ENCODE peak calls at places on chromosomes 2 and 18, in seven cellular contexts. A is WTC11; X is CD4-positive, alpha-beta T cell; T is activated T-cell treated with anti-CD3 and anti-CD28 coated beads for 1 hour; V is SK-N-DZ; U is cardiac muscle cell; M is astrocyte. L is an unnamed sample.

GRCh38 chr2:172822585-172822984 is 86.9 kb downstream of the RAPGEF4 start:
- DNase-seq in V (no peak), X (no peak), T (no peak), A (no peak), M (no peak), U (no peak), L (no peak)

GRCh38 chr2:201182650-201183372 is at the start of gene CASP10:
- DNase-seq in U (peak), A (no peak), V (no peak), M (peak), X (no peak), T (no peak), L (peak)

GRCh38 chr2:147171961-147172360 is 672.9 kb upstream of the ACVR2A start:
- DNase-seq in A (no peak), M (peak), X (no peak), T (no peak), U (peak), V (no peak), L (no peak)

GRCh38 chr2:69073928-69074575 is 61.1 kb downstream of the ANTXR1 start:
- DNase-seq in X (no peak), A (no peak), T (no peak), V (no peak), M (peak), U (no peak), L (no peak)

GRCh38 chr2:215749092-215749957 is 264.0 kb downstream of the MREG start:
- DNase-seq in M (peak), X (no peak), A (no peak), T (no peak), U (peak), V (no peak), L (no peak)

GRCh38 chr2:145230546-145230945 is 710.6 kb upstream of the ZEB2 start:
- DNase-seq in U (no peak), T (no peak), A (no peak), V (no peak), X (no peak), M (peak), L (no peak)

GRCh38 chr2:212360068-212360460 is 178.5 kb downstream of the ERBB4 start:
- DNase-seq in A (no peak), M (no peak), X (no peak), V (no peak), U (no peak), T (no peak), L (no peak)

GRCh38 chr2:18045230-18045629 is 166.8 kb downstream of the KCNS3 start:
- DNase-seq in X (no peak), A (no peak), V (no peak), U (peak), M (no peak), T (no peak), L (no peak)

GRCh38 chr2:147231607-147232006 is 613.2 kb upstream of the ACVR2A start:
- DNase-seq in M (no peak), A (no peak), T (no peak), U (no peak), X (no peak), V (no peak), L (no peak)

GRCh38 chr2:109699646-109700045 is 85.5 kb downstream of the SOWAHC start:
- DNase-seq in A (no peak), U (peak), T (no peak), X (no peak), M (peak), V (no peak), L (no peak)

GRCh38 chr2:101442042-101442666 is 32.8 kb downstream of the RFX8 start:
- DNase-seq in U (peak), A (no peak), M (peak), T (no peak), X (no peak), V (no peak), L (no peak)

GRCh38 chr2:42101641-42102605 is 54.1 kb downstream of the PKDCC start:
- DNase-seq in U (peak), M (peak), V (no peak), A (peak), X (peak), T (peak), L (no peak)

GRCh38 chr18:32093106-32093511 is 1.4 kb downstream of the RNF138 start:
- DNase-seq in M (peak), U (peak), X (peak), A (peak), T (no peak), V (peak), L (no peak)

GRCh38 chr2:133780099-133780996 is 212.1 kb upstream of the NCKAP5 start:
- DNase-seq in U (peak), V (peak), M (peak), A (peak), X (no peak), T (no peak), L (peak)

GRCh38 chr2:85253890-85254289 is 73.9 kb downstream of the TGOLN2 start:
- DNase-seq in A (no peak), T (no peak), M (no peak), V (no peak), U (no peak), X (no peak), L (no peak)

GRCh38 chr2:19868705-19869550 is 32.9 kb downstream of the TTC32 start:
- DNase-seq in U (peak), V (no peak), X (peak), T (peak), A (peak), M (no peak), L (no peak)

GRCh38 chr18:3246636-3247242 is 862 bp upstream of the MYL12A start:
- DNase-seq in M (no peak), V (no peak), X (no peak), T (no peak), U (peak), A (no peak), L (peak)

GRCh38 chr2:37287966-37288365 is 36.7 kb downstream of the PRKD3 start:
- DNase-seq in M (no peak), U (no peak), V (no peak), A (no peak), T (no peak), X (no peak), L (no peak)

GRCh38 chr2:227491391-227491790 is 19.4 kb downstream of the AGFG1 start:
- DNase-seq in X (no peak), U (peak), A (no peak), V (no peak), T (no peak), M (no peak), L (no peak)

GRCh38 chr2:50691518-50691917 is 340.4 kb downstream of the NRXN1 start:
- DNase-seq in A (no peak), U (no peak), M (peak), T (no peak), V (no peak), X (no peak), L (no peak)

GRCh38 chr18:6679201-6679600 is 50.3 kb upstream of the ARHGAP28 start:
- DNase-seq in A (no peak), T (no peak), U (no peak), V (no peak), X (no peak), M (no peak), L (no peak)

GRCh38 chr2:171883275-171883893 is 10.7 kb downstream of the SLC25A12 start:
- DNase-seq in M (no peak), T (no peak), U (no peak), X (no peak), V (no peak), A (no peak), L (no peak)

GRCh38 chr2:158692372-158693103 is 102.6 kb upstream of the DAPL1 start:
- DNase-seq in U (no peak), A (no peak), M (no peak), V (no peak), X (no peak), T (no peak), L (no peak)

GRCh38 chr2:168355779-168356178 is 100.3 kb upstream of the CERS6 start:
- DNase-seq in U (no peak), V (no peak), X (no peak), T (no peak), M (no peak), A (no peak), L (no peak)

GRCh38 chr2:29196792-29197788 is 81.9 kb downstream of the CLIP4 start:
- DNase-seq in U (peak), X (peak), T (peak), M (peak), V (peak), A (peak), L (peak)

GRCh38 chr2:164039270-164039669 is 303.5 kb upstream of the FIGN start:
- DNase-seq in T (no peak), V (no peak), U (no peak), X (no peak), M (peak), A (no peak), L (no peak)

GRCh38 chr18:9380571-9381390 is 46.2 kb downstream of the TWSG1 start:
- DNase-seq in V (no peak), T (no peak), X (no peak), A (no peak), M (peak), U (peak), L (no peak)